ENCODE peak calls at places on chromosome 3, in four cellular contexts. S is BJ, W is brain microvascular endothelial cell, J is fibroblast of pulmonary artery. O is an unnamed sample.
A peak's percentile ranks its signal among the peaks of the same experiment; 100 is the strongest.

GRCh38 chr3:164521139-164521538 is 557.2 kb downstream of the SI start:
- DNase-seq in S (no peak), W (no peak), J (no peak), O (no peak)

GRCh38 chr3:44021646-44022594 is 219.8 kb upstream of the TOPAZ1 start:
- DNase-seq in S (no peak), W (no peak), J (no peak), O (no peak)

GRCh38 chr3:106126016-106126525 is 257.3 kb upstream of the CBLB start:
- DNase-seq in S (peak; percentile 29), W (no peak), J (no peak), O (no peak)

GRCh38 chr3:127867986-127868385 is 45.7 kb upstream of the MGLL start:
- DNase-seq in S (peak; percentile 51), W (no peak), J (peak; percentile 9), O (no peak)

GRCh38 chr3:142273501-142273900 is 48.1 kb upstream of the GK5 start:
- DNase-seq in S (no peak), W (no peak), J (no peak), O (no peak)

GRCh38 chr3:97815149-97815917 is 6.5 kb upstream of the CRYBG3 start:
- DNase-seq in S (no peak), W (no peak), J (no peak), O (no peak)

GRCh38 chr3:126546013-126546412 is 12.7 kb downstream of the C3orf22 start:
- DNase-seq in S (no peak), W (no peak), J (no peak), O (no peak)

GRCh38 chr3:61650276-61650675 is 88.9 kb downstream of the PTPRG start:
- DNase-seq in S (peak; percentile 90), W (no peak), J (peak; percentile 93), O (peak; percentile 33)

GRCh38 chr3:178436773-178437172 is 99.5 kb upstream of the KCNMB2 start:
- DNase-seq in S (peak; percentile 49), W (peak; percentile 23), J (peak; percentile 69), O (no peak)

GRCh38 chr3:116005404-116005803 is 382.1 kb downstream of the GAP43 start:
- DNase-seq in S (peak; percentile 89), W (peak; percentile 98), J (peak; percentile 92), O (peak; percentile 97)

GRCh38 chr3:126212250-126212628 is 31.9 kb upstream of the ALDH1L1 start:
- DNase-seq in S (no peak), W (no peak), J (no peak), O (no peak)

GRCh38 chr3:114519415-114519814 is 225.6 kb downstream of the TIGIT start:
- DNase-seq in S (no peak), W (peak; percentile 84), J (peak; percentile 95), O (peak; percentile 51)

GRCh38 chr3:149536429-149536828 is 61.9 kb downstream of the TM4SF4 start:
- DNase-seq in S (no peak), W (peak; percentile 37), J (peak; percentile 69), O (no peak)

GRCh38 chr3:31423522-31423921 is 109.2 kb upstream of the STT3B start:
- DNase-seq in S (peak; percentile 13), W (peak; percentile 65), J (peak; percentile 11), O (peak; percentile 91)

GRCh38 chr3:15646924-15647511 is 45.5 kb downstream of the BTD start:
- DNase-seq in S (peak; percentile 95), W (peak; percentile 99), J (peak; percentile 98), O (peak; percentile 95)

GRCh38 chr3:133899309-133899708 is 3.6 kb upstream of the RAB6B start:
- DNase-seq in S (no peak), W (no peak), J (no peak), O (no peak)

GRCh38 chr3:188389711-188390346 is 235.9 kb downstream of the LPP start:
- DNase-seq in S (no peak), W (no peak), J (no peak), O (no peak)

GRCh38 chr3:134978658-134979057 is 183.6 kb downstream of the EPHB1 start:
- DNase-seq in S (no peak), W (no peak), J (no peak), O (no peak)

GRCh38 chr3:186640473-186640818 is 247 bp downstream of the FETUB start:
- DNase-seq in S (no peak), W (peak; percentile 24), J (peak; percentile 8), O (no peak)

GRCh38 chr3:108450444-108450843 is 60.0 kb downstream of the MYH15 start:
- DNase-seq in S (no peak), W (no peak), J (no peak), O (no peak)

GRCh38 chr3:9837701-9838582 is 5.9 kb downstream of the RPUSD3 start:
- DNase-seq in S (no peak), W (no peak), J (peak; percentile 57), O (no peak)

GRCh38 chr3:123635717-123636116 is 50.9 kb upstream of the HACD2 start:
- DNase-seq in S (no peak), W (no peak), J (no peak), O (no peak)

GRCh38 chr3:150216041-150216811 is 191.9 kb upstream of the TSC22D2 start:
- DNase-seq in S (no peak), W (peak; percentile 28), J (peak; percentile 80), O (no peak)

GRCh38 chr3:61858054-61858453 is 296.7 kb downstream of the PTPRG start:
- DNase-seq in S (no peak), W (no peak), J (peak; percentile 74), O (no peak)

GRCh38 chr3:45170071-45170470 is 23.9 kb upstream of the CDCP1 start:
- DNase-seq in S (no peak), W (no peak), J (no peak), O (no peak)

GRCh38 chr3:138456961-138457862 is 22.8 kb downstream of the ESYT3 start:
- DNase-seq in S (no peak), W (no peak), J (no peak), O (no peak)

GRCh38 chr3:48695113-48695753 is 9.5 kb upstream of the NCKIPSD start:
- DNase-seq in S (no peak), W (peak; percentile 78), J (peak; percentile 89), O (no peak)

DNA sequence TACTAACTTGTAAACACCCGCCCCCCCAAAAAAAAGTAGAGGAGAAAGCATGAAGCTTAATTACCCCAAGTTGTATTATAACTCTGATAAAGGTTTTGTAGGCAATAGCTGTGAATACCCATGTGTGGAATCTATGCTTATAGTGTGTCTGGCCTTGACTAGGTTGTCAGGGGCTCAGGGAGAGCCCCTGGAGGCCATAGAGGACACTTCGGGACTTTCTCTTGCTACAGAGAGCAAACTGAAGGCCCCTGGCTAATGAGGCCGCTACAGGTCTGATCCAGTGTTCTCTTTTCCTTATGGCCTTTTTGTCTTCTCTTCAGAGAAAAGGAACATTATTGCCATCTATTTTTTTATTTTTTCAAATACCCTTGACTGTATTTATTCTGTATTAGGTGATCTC is 19.1 kb upstream of the SCAANT1 start:
- DNase-seq in S (no peak), W (no peak), J (no peak), O (no peak)
- TF ChIP-seq CTCF in S (no peak), W (peak; percentile 11), J (no peak), O (no peak)

GRCh38 chr3:174862101-174862500 is 3.0 kb downstream of the NAALADL2 start:
- DNase-seq in S (no peak), W (no peak), J (no peak), O (peak; percentile 4)
- TF ChIP-seq CTCF in S (no peak), W (peak; percentile 38), J (no peak), O (peak; percentile 65)

DNA sequence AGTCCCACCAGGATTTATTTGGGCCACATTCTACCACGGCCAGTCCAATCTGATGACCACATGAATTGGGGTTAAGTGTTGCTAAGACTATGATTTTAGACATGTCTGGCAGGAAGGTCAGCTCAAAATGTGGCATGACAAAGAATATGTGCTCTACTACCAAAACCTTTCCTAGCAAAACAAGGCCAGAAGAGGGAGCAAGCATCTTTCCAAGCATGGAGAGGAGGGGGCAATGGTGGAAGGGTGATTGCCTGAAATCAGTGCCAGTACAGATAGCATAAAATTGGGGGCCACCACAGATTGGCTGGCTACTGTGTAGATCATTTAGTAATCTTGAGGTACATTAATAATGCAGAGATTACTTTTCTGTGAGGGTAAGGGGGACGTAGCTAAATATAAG is 43.2 kb downstream of the TMEM39A start:
- DNase-seq in S (no peak), W (no peak), J (no peak), O (no peak)
- TF ChIP-seq CTCF in S (no peak), W (peak; percentile 43), J (peak; percentile 13), O (peak; percentile 31)

GRCh38 chr3:184580376-184580775 is 18.8 kb downstream of the EPHB3 start:
- DNase-seq in S (no peak), W (no peak), J (no peak), O (no peak)

GRCh38 chr3:184582998-184583344 is 21.4 kb downstream of the EPHB3 start:
- DNase-seq in S (no peak), W (no peak), J (no peak), O (no peak)

GRCh38 chr3:184583345-184584000 is 21.9 kb downstream of the EPHB3 start:
- DNase-seq in S (no peak), W (no peak), J (no peak), O (no peak)

GRCh38 chr3:184582583-184582982 is 21.0 kb downstream of the EPHB3 start:
- DNase-seq in S (no peak), W (peak; percentile 65), J (peak; percentile 28), O (no peak)

GRCh38 chr3:184581331-184582210 is 20.0 kb downstream of the EPHB3 start:
- DNase-seq in S (no peak), W (no peak), J (no peak), O (no peak)
- TF ChIP-seq CTCF in S (no peak), W (no peak), J (no peak), O (no peak)

O was measured in epithelial cell of proximal tubule.